ENCODE peak calls at places on chromosome 11, in four cellular contexts. L, N, P and H are unnamed samples.

GRCh38 chr11:84634309-84634708 is 992.8 kb downstream of the DLG2 start:
- DNase-seq in L (no peak), N (no peak), P (no peak), H (no peak)

GRCh38 chr11:64947202-64947814 is 11.6 kb upstream of the GPHA2 start:
- DNase-seq in L (no peak), N (no peak), P (no peak), H (peak)

GRCh38 chr11:1005913-1006312 is 30.6 kb downstream of the MUC6 start:
- DNase-seq in L (no peak), N (no peak), P (no peak), H (no peak)

GRCh38 chr11:43419460-43419859 is 60.7 kb downstream of the TTC17 start:
- DNase-seq in L (peak), N (no peak), P (peak), H (peak)

GRCh38 chr11:27216268-27217149 is 146.5 kb downstream of the CCDC34 start:
- DNase-seq in L (no peak), N (peak), P (peak), H (no peak)

GRCh38 chr11:86574493-86575207 is 97.8 kb downstream of the ME3 start:
- DNase-seq in L (no peak), N (no peak), P (no peak), H (no peak)

GRCh38 chr11:128343134-128343514 is 244.2 kb downstream of the ETS1 start:
- DNase-seq in L (no peak), N (no peak), P (no peak), H (no peak)

GRCh38 chr11:92224394-92225205 is at the start of gene FAT3:
- DNase-seq in L (no peak), N (peak), P (peak), H (no peak)

GRCh38 chr11:19344661-19345518 is 104.1 kb upstream of the E2F8 start:
- DNase-seq in L (no peak), N (peak), P (peak), H (peak)

GRCh38 chr11:107741044-107741823 is 29.4 kb upstream of the SLN start:
- DNase-seq in L (no peak), N (no peak), P (peak), H (peak)

GRCh38 chr11:118636569-118637290 is 29.3 kb downstream of the PHLDB1 start:
- DNase-seq in L (no peak), N (no peak), P (no peak), H (no peak)

GRCh38 chr11:118415739-118416068 is 14.3 kb downstream of the ATP5MG start:
- DNase-seq in L (no peak), N (no peak), P (peak), H (peak)

GRCh38 chr11:92978226-92979111 is 9.0 kb downstream of the MTNR1B start:
- DNase-seq in L (no peak), N (no peak), P (peak), H (no peak)

GRCh38 chr11:116478676-116479075 is 294.1 kb downstream of the BUD13 start:
- DNase-seq in L (no peak), N (no peak), P (no peak), H (no peak)

GRCh38 chr11:77710358-77710757 is 72.8 kb upstream of the CLNS1A start:
- DNase-seq in L (no peak), N (no peak), P (no peak), H (no peak)

GRCh38 chr11:14500181-14500651 is 605 bp upstream of the COPB1 start:
- DNase-seq in L (peak), N (no peak), P (peak), H (no peak)

GRCh38 chr11:2579315-2580060 is 120.3 kb downstream of the KCNQ1OT1 start:
- DNase-seq in L (no peak), N (peak), P (no peak), H (no peak)

GRCh38 chr11:120710354-120711187 is 199.0 kb downstream of the GRIK4 start:
- DNase-seq in L (no peak), N (peak), P (peak), H (peak)

GRCh38 chr11:19441752-19442553 is 201.2 kb upstream of the E2F8 start:
- DNase-seq in L (peak), N (peak), P (peak), H (no peak)

GRCh38 chr11:67396587-67397398 is 4.9 kb downstream of the PPP1CA start:
- DNase-seq in L (no peak), N (no peak), P (no peak), H (no peak)

GRCh38 chr11:78727816-78728215 is 153.2 kb upstream of the NARS2 start:
- DNase-seq in L (no peak), N (no peak), P (no peak), H (no peak)